ENCODE peak calls at places on chromosomes 2 and 18, in ten cellular contexts. One of them, this sample, is unnamed.

GRCh38 chr2:43114210-43114609 is 112.2 kb downstream of the ZFP36L2 start:
- DNase-seq in AG09319: no peak
- DNase-seq in type B pancreatic cell: no peak
- DNase-seq in right atrium auricular region: no peak
- DNase-seq in IMR-90: peak; percentile 35
- DNase-seq in bronchial epithelial cell: peak; percentile 88
- DNase-seq in RWPE1: peak; percentile 53
- DNase-seq in cardiac fibroblast: peak; percentile 80
- DNase-seq in progenitor cell of endocrine pancreas: no peak
- DNase-seq in endodermal cell: peak; percentile 35
- DNase-seq in this sample: no peak

GRCh38 chr18:4068552-4069158 is 386.5 kb downstream of the DLGAP1 start:
- DNase-seq in AG09319: peak; percentile 4
- DNase-seq in type B pancreatic cell: no peak
- DNase-seq in right atrium auricular region: no peak
- DNase-seq in IMR-90: peak; percentile 56
- DNase-seq in bronchial epithelial cell: peak; percentile 64
- DNase-seq in RWPE1: peak; percentile 33
- DNase-seq in cardiac fibroblast: peak; percentile 67
- DNase-seq in progenitor cell of endocrine pancreas: peak; percentile 44
- DNase-seq in endodermal cell: peak; percentile 78
- DNase-seq in this sample: peak; percentile 26

GRCh38 chr2:240893363-240893828 is 2.6 kb downstream of the MAB21L4 start:
- DNase-seq in AG09319: no peak
- DNase-seq in type B pancreatic cell: no peak
- DNase-seq in right atrium auricular region: no peak
- DNase-seq in IMR-90: peak; percentile 36
- DNase-seq in bronchial epithelial cell: peak; percentile 75
- DNase-seq in RWPE1: peak; percentile 65
- DNase-seq in cardiac fibroblast: no peak
- DNase-seq in progenitor cell of endocrine pancreas: no peak
- DNase-seq in endodermal cell: peak; percentile 90
- DNase-seq in this sample: no peak

GRCh38 chr2:152466041-152466440 is 131.1 kb downstream of the FMNL2 start:
- DNase-seq in AG09319: no peak
- DNase-seq in type B pancreatic cell: no peak
- DNase-seq in right atrium auricular region: no peak
- DNase-seq in IMR-90: peak; percentile 61
- DNase-seq in bronchial epithelial cell: peak; percentile 61
- DNase-seq in RWPE1: peak; percentile 44
- DNase-seq in cardiac fibroblast: peak; percentile 50
- DNase-seq in progenitor cell of endocrine pancreas: no peak
- DNase-seq in endodermal cell: no peak
- DNase-seq in this sample: no peak

GRCh38 chr2:150919899-150920298 is 341.8 kb downstream of the RBM43 start:
- DNase-seq in AG09319: no peak
- DNase-seq in type B pancreatic cell: no peak
- DNase-seq in right atrium auricular region: no peak
- DNase-seq in IMR-90: peak; percentile 42
- DNase-seq in bronchial epithelial cell: no peak
- DNase-seq in RWPE1: no peak
- DNase-seq in cardiac fibroblast: no peak
- DNase-seq in progenitor cell of endocrine pancreas: no peak
- DNase-seq in endodermal cell: no peak
- DNase-seq in this sample: peak; percentile 16

GRCh38 chr2:19786408-19787058 is 115.2 kb downstream of the TTC32 start:
- DNase-seq in AG09319: peak; percentile 34
- DNase-seq in type B pancreatic cell: no peak
- DNase-seq in right atrium auricular region: no peak
- DNase-seq in IMR-90: peak; percentile 86
- DNase-seq in bronchial epithelial cell: peak; percentile 80
- DNase-seq in RWPE1: peak; percentile 41
- DNase-seq in cardiac fibroblast: peak; percentile 87
- DNase-seq in progenitor cell of endocrine pancreas: no peak
- DNase-seq in endodermal cell: peak; percentile 47
- DNase-seq in this sample: peak; percentile 63

GRCh38 chr18:57441395-57441794 is 6.2 kb downstream of the ONECUT2 start:
- DNase-seq in AG09319: no peak
- DNase-seq in type B pancreatic cell: no peak
- DNase-seq in right atrium auricular region: no peak
- DNase-seq in IMR-90: peak; percentile 33
- DNase-seq in bronchial epithelial cell: peak; percentile 49
- DNase-seq in RWPE1: no peak
- DNase-seq in cardiac fibroblast: peak; percentile 46
- DNase-seq in progenitor cell of endocrine pancreas: peak; percentile 39
- DNase-seq in endodermal cell: peak; percentile 82
- DNase-seq in this sample: no peak

GRCh38 chr2:220129427-220129826 is 502.0 kb downstream of the SLC4A3 start:
- DNase-seq in AG09319: no peak
- DNase-seq in type B pancreatic cell: no peak
- DNase-seq in right atrium auricular region: no peak
- DNase-seq in IMR-90: no peak
- DNase-seq in bronchial epithelial cell: no peak
- DNase-seq in RWPE1: no peak
- DNase-seq in cardiac fibroblast: no peak
- DNase-seq in progenitor cell of endocrine pancreas: no peak
- DNase-seq in endodermal cell: no peak
- DNase-seq in this sample: no peak

GRCh38 chr2:95319481-95320343 is 22.6 kb downstream of the KCNIP3 start:
- DNase-seq in AG09319: no peak
- DNase-seq in type B pancreatic cell: no peak
- DNase-seq in right atrium auricular region: no peak
- DNase-seq in IMR-90: no peak
- DNase-seq in bronchial epithelial cell: no peak
- DNase-seq in RWPE1: no peak
- DNase-seq in cardiac fibroblast: no peak
- DNase-seq in progenitor cell of endocrine pancreas: no peak
- DNase-seq in endodermal cell: no peak
- DNase-seq in this sample: no peak

GRCh38 chr2:232238108-232238507 is 140.4 kb upstream of the ALPP start:
- DNase-seq in AG09319: no peak
- DNase-seq in type B pancreatic cell: no peak
- DNase-seq in right atrium auricular region: no peak
- DNase-seq in IMR-90: peak; percentile 71
- DNase-seq in bronchial epithelial cell: peak; percentile 80
- DNase-seq in RWPE1: no peak
- DNase-seq in cardiac fibroblast: peak; percentile 39
- DNase-seq in progenitor cell of endocrine pancreas: no peak
- DNase-seq in endodermal cell: no peak
- DNase-seq in this sample: no peak

GRCh38 chr2:130878316-130878715 is 41.6 kb downstream of the ARHGEF4 start:
- DNase-seq in AG09319: no peak
- DNase-seq in type B pancreatic cell: peak; percentile 2
- DNase-seq in right atrium auricular region: no peak
- DNase-seq in IMR-90: no peak
- DNase-seq in bronchial epithelial cell: no peak
- DNase-seq in RWPE1: no peak
- DNase-seq in cardiac fibroblast: no peak
- DNase-seq in progenitor cell of endocrine pancreas: peak; percentile 4
- DNase-seq in endodermal cell: peak; percentile 32
- DNase-seq in this sample: no peak

GRCh38 chr18:23825978-23826405 is 136.7 kb downstream of the LAMA3 start:
- DNase-seq in AG09319: peak; percentile 53
- DNase-seq in type B pancreatic cell: no peak
- DNase-seq in right atrium auricular region: peak; percentile 87
- DNase-seq in IMR-90: peak; percentile 70
- DNase-seq in bronchial epithelial cell: peak; percentile 83
- DNase-seq in RWPE1: no peak
- DNase-seq in cardiac fibroblast: peak; percentile 92
- DNase-seq in progenitor cell of endocrine pancreas: no peak
- DNase-seq in endodermal cell: no peak
- DNase-seq in this sample: peak; percentile 73

GRCh38 chr2:54279385-54279784 is 23.4 kb upstream of the TSPYL6 start:
- DNase-seq in AG09319: no peak
- DNase-seq in type B pancreatic cell: no peak
- DNase-seq in right atrium auricular region: no peak
- DNase-seq in IMR-90: no peak
- DNase-seq in bronchial epithelial cell: no peak
- DNase-seq in RWPE1: peak; percentile 14
- DNase-seq in cardiac fibroblast: no peak
- DNase-seq in progenitor cell of endocrine pancreas: no peak
- DNase-seq in endodermal cell: peak; percentile 59
- DNase-seq in this sample: no peak

GRCh38 chr2:221571391-221572179 is 519 bp downstream of the EPHA4 start:
- DNase-seq in AG09319: no peak
- DNase-seq in type B pancreatic cell: peak; percentile 71
- DNase-seq in right atrium auricular region: no peak
- DNase-seq in IMR-90: peak; percentile 37
- DNase-seq in bronchial epithelial cell: peak; percentile 3
- DNase-seq in RWPE1: peak; percentile 36
- DNase-seq in cardiac fibroblast: peak; percentile 15
- DNase-seq in progenitor cell of endocrine pancreas: peak; percentile 21
- DNase-seq in endodermal cell: peak; percentile 81
- DNase-seq in this sample: peak; percentile 4

GRCh38 chr2:221572180-221572820 is at the start of gene EPHA4:
- DNase-seq in AG09319: peak; percentile 80
- DNase-seq in type B pancreatic cell: peak; percentile 91
- DNase-seq in right atrium auricular region: peak; percentile 88
- DNase-seq in IMR-90: peak; percentile 88
- DNase-seq in bronchial epithelial cell: peak; percentile 67
- DNase-seq in RWPE1: peak; percentile 93
- DNase-seq in cardiac fibroblast: peak; percentile 67
- DNase-seq in progenitor cell of endocrine pancreas: peak; percentile 89
- DNase-seq in endodermal cell: peak; percentile 93
- DNase-seq in this sample: peak; percentile 83

GRCh38 chr2:221574231-221574570 is 2.1 kb upstream of the EPHA4 start:
- DNase-seq in AG09319: no peak
- DNase-seq in type B pancreatic cell: no peak
- DNase-seq in right atrium auricular region: no peak
- DNase-seq in IMR-90: no peak
- DNase-seq in bronchial epithelial cell: no peak
- DNase-seq in RWPE1: no peak
- DNase-seq in cardiac fibroblast: peak; percentile 27
- DNase-seq in progenitor cell of endocrine pancreas: no peak
- DNase-seq in endodermal cell: no peak
- DNase-seq in this sample: no peak

GRCh38 chr2:221572821-221573429 is 821 bp upstream of the EPHA4 start:
- DNase-seq in AG09319: no peak
- DNase-seq in type B pancreatic cell: no peak
- DNase-seq in right atrium auricular region: no peak
- DNase-seq in IMR-90: peak; percentile 47
- DNase-seq in bronchial epithelial cell: peak; percentile 29
- DNase-seq in RWPE1: peak; percentile 52
- DNase-seq in cardiac fibroblast: peak; percentile 25
- DNase-seq in progenitor cell of endocrine pancreas: no peak
- DNase-seq in endodermal cell: peak; percentile 87
- DNase-seq in this sample: peak; percentile 4

GRCh38 chr2:221573430-221574230 is 1.5 kb upstream of the EPHA4 start:
- DNase-seq in AG09319: no peak
- DNase-seq in type B pancreatic cell: peak; percentile 96
- DNase-seq in right atrium auricular region: peak; percentile 88
- DNase-seq in IMR-90: peak; percentile 67
- DNase-seq in bronchial epithelial cell: peak; percentile 35
- DNase-seq in RWPE1: peak; percentile 85
- DNase-seq in cardiac fibroblast: peak; percentile 67
- DNase-seq in progenitor cell of endocrine pancreas: peak; percentile 95
- DNase-seq in endodermal cell: peak; percentile 98
- DNase-seq in this sample: peak; percentile 66
- TF ChIP-seq CTCF in AG09319: peak; percentile 89
- TF ChIP-seq CTCF in type B pancreatic cell: peak; percentile 99
- TF ChIP-seq CTCF in right atrium auricular region: peak; percentile 94
- TF ChIP-seq CTCF in IMR-90: peak; percentile 95
- TF ChIP-seq CTCF in bronchial epithelial cell: peak; percentile 95
- TF ChIP-seq CTCF in RWPE1: peak; percentile 91
- TF ChIP-seq CTCF in cardiac fibroblast: peak; percentile 84
- TF ChIP-seq CTCF in progenitor cell of endocrine pancreas: peak; percentile 98
- TF ChIP-seq CTCF in endodermal cell: peak; percentile 99
- TF ChIP-seq CTCF in this sample: peak; percentile 99

GRCh38 chr2:71277536-71278103 is 50.7 kb upstream of the PAIP2B start:
- DNase-seq in AG09319: no peak
- DNase-seq in type B pancreatic cell: no peak
- DNase-seq in right atrium auricular region: peak; percentile 65
- DNase-seq in IMR-90: no peak
- DNase-seq in bronchial epithelial cell: no peak
- DNase-seq in RWPE1: peak; percentile 30
- DNase-seq in cardiac fibroblast: peak; percentile 33
- DNase-seq in progenitor cell of endocrine pancreas: peak; percentile 32
- DNase-seq in endodermal cell: peak; percentile 89
- DNase-seq in this sample: no peak
- TF ChIP-seq CTCF in AG09319: peak; percentile 16
- TF ChIP-seq CTCF in type B pancreatic cell: peak; percentile 72
- TF ChIP-seq CTCF in right atrium auricular region: peak; percentile 42
- TF ChIP-seq CTCF in IMR-90: no peak
- TF ChIP-seq CTCF in bronchial epithelial cell: peak; percentile 9
- TF ChIP-seq CTCF in RWPE1: peak; percentile 25
- TF ChIP-seq CTCF in cardiac fibroblast: peak; percentile 43
- TF ChIP-seq CTCF in progenitor cell of endocrine pancreas: peak; percentile 51
- TF ChIP-seq CTCF in endodermal cell: peak; percentile 77
- TF ChIP-seq CTCF in this sample: peak; percentile 38

GRCh38 chr2:216635701-216636541 is 2.7 kb downstream of the IGFBP2 start:
- DNase-seq in AG09319: no peak
- DNase-seq in type B pancreatic cell: no peak
- DNase-seq in right atrium auricular region: no peak
- DNase-seq in IMR-90: no peak
- DNase-seq in bronchial epithelial cell: no peak
- DNase-seq in RWPE1: no peak
- DNase-seq in cardiac fibroblast: no peak
- DNase-seq in progenitor cell of endocrine pancreas: no peak
- DNase-seq in endodermal cell: peak; percentile 76
- DNase-seq in this sample: no peak
- TF ChIP-seq CTCF in AG09319: no peak
- TF ChIP-seq CTCF in type B pancreatic cell: no peak
- TF ChIP-seq CTCF in right atrium auricular region: no peak
- TF ChIP-seq CTCF in IMR-90: no peak
- TF ChIP-seq CTCF in bronchial epithelial cell: no peak
- TF ChIP-seq CTCF in RWPE1: no peak
- TF ChIP-seq CTCF in cardiac fibroblast: no peak
- TF ChIP-seq CTCF in progenitor cell of endocrine pancreas: no peak
- TF ChIP-seq CTCF in endodermal cell: no peak
- TF ChIP-seq CTCF in this sample: no peak

GRCh38 chr18:45849529-45849928 is 24.1 kb downstream of the SIGLEC15 start:
- DNase-seq in AG09319: no peak
- DNase-seq in type B pancreatic cell: no peak
- DNase-seq in right atrium auricular region: no peak
- DNase-seq in IMR-90: no peak
- DNase-seq in bronchial epithelial cell: no peak
- DNase-seq in RWPE1: no peak
- DNase-seq in cardiac fibroblast: no peak
- DNase-seq in progenitor cell of endocrine pancreas: no peak
- DNase-seq in endodermal cell: no peak
- DNase-seq in this sample: no peak

GRCh38 chr18:45851196-45851925 is 25.9 kb downstream of the SIGLEC15 start:
- DNase-seq in AG09319: no peak
- DNase-seq in type B pancreatic cell: no peak
- DNase-seq in right atrium auricular region: no peak
- DNase-seq in IMR-90: no peak
- DNase-seq in bronchial epithelial cell: no peak
- DNase-seq in RWPE1: no peak
- DNase-seq in cardiac fibroblast: no peak
- DNase-seq in progenitor cell of endocrine pancreas: no peak
- DNase-seq in endodermal cell: no peak
- DNase-seq in this sample: no peak

GRCh38 chr18:45852631-45853030 is 27.2 kb downstream of the SIGLEC15 start:
- DNase-seq in AG09319: no peak
- DNase-seq in type B pancreatic cell: no peak
- DNase-seq in right atrium auricular region: no peak
- DNase-seq in IMR-90: no peak
- DNase-seq in bronchial epithelial cell: no peak
- DNase-seq in RWPE1: no peak
- DNase-seq in cardiac fibroblast: no peak
- DNase-seq in progenitor cell of endocrine pancreas: no peak
- DNase-seq in endodermal cell: no peak
- DNase-seq in this sample: no peak

GRCh38 chr18:45847119-45847518 is 21.6 kb downstream of the SIGLEC15 start:
- DNase-seq in AG09319: no peak
- DNase-seq in type B pancreatic cell: no peak
- DNase-seq in right atrium auricular region: no peak
- DNase-seq in IMR-90: no peak
- DNase-seq in bronchial epithelial cell: no peak
- DNase-seq in RWPE1: no peak
- DNase-seq in cardiac fibroblast: no peak
- DNase-seq in progenitor cell of endocrine pancreas: no peak
- DNase-seq in endodermal cell: no peak
- DNase-seq in this sample: no peak

GRCh38 chr18:45850021-45850420 is 24.5 kb downstream of the SIGLEC15 start:
- DNase-seq in AG09319: no peak
- DNase-seq in type B pancreatic cell: no peak
- DNase-seq in right atrium auricular region: no peak
- DNase-seq in IMR-90: no peak
- DNase-seq in bronchial epithelial cell: no peak
- DNase-seq in RWPE1: no peak
- DNase-seq in cardiac fibroblast: peak; percentile 26
- DNase-seq in progenitor cell of endocrine pancreas: no peak
- DNase-seq in endodermal cell: peak; percentile 81
- DNase-seq in this sample: peak; percentile 29
- TF ChIP-seq CTCF in AG09319: peak; percentile 23
- TF ChIP-seq CTCF in type B pancreatic cell: peak; percentile 56
- TF ChIP-seq CTCF in right atrium auricular region: no peak
- TF ChIP-seq CTCF in IMR-90: peak; percentile 36
- TF ChIP-seq CTCF in bronchial epithelial cell: peak; percentile 31
- TF ChIP-seq CTCF in RWPE1: peak; percentile 12
- TF ChIP-seq CTCF in cardiac fibroblast: peak; percentile 33
- TF ChIP-seq CTCF in progenitor cell of endocrine pancreas: peak; percentile 59
- TF ChIP-seq CTCF in endodermal cell: peak; percentile 74
- TF ChIP-seq CTCF in this sample: peak; percentile 75